ENCODE peak calls at places on chromosomes 16 and 17, in five cellular contexts. A is fibroblast of mammary gland, Y is NCI-H146, S is RPMI7951, N is AG08396. H is an unnamed sample.

GRCh38 chr16:65710107-65710506 is 588.2 kb upstream of the CDH11 start:
- DNase-seq in A (no peak), Y (no peak), S (no peak), N (no peak), H (no peak)

GRCh38 chr17:2874211-2874686 is 78.0 kb downstream of the RAP1GAP2 start:
- DNase-seq in A (no peak), Y (no peak), S (no peak), N (no peak), H (no peak)

GRCh38 chr17:3542410-3543088 is 15.1 kb downstream of the TRPV3 start:
- DNase-seq in A (no peak), Y (no peak), S (no peak), N (no peak), H (no peak)

GRCh38 chr16:18050777-18051176 is 285.8 kb downstream of the NPIPA8 start:
- DNase-seq in A (no peak), Y (no peak), S (no peak), N (no peak), H (no peak)

GRCh38 chr17:56478836-56479447 is 114.6 kb upstream of the NOG start:
- DNase-seq in A (peak), Y (peak), S (peak), N (peak), H (peak)

GRCh38 chr17:79233916-79234551 is 159.4 kb downstream of the ENGASE start:
- DNase-seq in A (no peak), Y (no peak), S (no peak), N (no peak), H (no peak)

GRCh38 chr17:15009087-15009486 is 256.0 kb downstream of the PMP22 start:
- DNase-seq in A (no peak), Y (no peak), S (no peak), N (no peak), H (no peak)

GRCh38 chr16:55292491-55292890 is 31.5 kb upstream of the IRX6 start:
- DNase-seq in A (no peak), Y (no peak), S (no peak), N (no peak), H (no peak)

GRCh38 chr17:46832945-46833839 is 14.7 kb upstream of the WNT3 start:
- DNase-seq in A (peak), Y (no peak), S (peak), N (peak), H (peak)

GRCh38 chr17:6648181-6648580 is 3.2 kb downstream of the MED31 start:
- DNase-seq in A (peak), Y (no peak), S (no peak), N (no peak), H (no peak)

GRCh38 chr17:58285422-58285810 is 4.7 kb upstream of the MPO start:
- DNase-seq in A (peak), Y (no peak), S (no peak), N (no peak), H (peak)

GRCh38 chr16:64311241-64311640 is 810.6 kb downstream of the CDH11 start:
- DNase-seq in A (peak), Y (no peak), S (peak), N (no peak), H (peak)

GRCh38 chr16:48136547-48137360 is 19.0 kb downstream of the ABCC12 start:
- DNase-seq in A (no peak), Y (no peak), S (peak), N (no peak), H (no peak)

GRCh38 chr17:39872700-39873099 is 4.7 kb downstream of the ZPBP2 start:
- DNase-seq in A (peak), Y (no peak), S (no peak), N (no peak), H (peak)

GRCh38 chr17:2710075-2710803 is 1.3 kb downstream of the CLUH start:
- DNase-seq in A (peak), Y (no peak), S (no peak), N (no peak), H (no peak)

GRCh38 chr16:83552193-83552592 is 255.6 kb upstream of the HSBP1 start:
- DNase-seq in A (peak), Y (no peak), S (peak), N (no peak), H (peak)

GRCh38 chr17:34777044-34777443 is 184.2 kb downstream of the CCT6B start:
- DNase-seq in A (no peak), Y (no peak), S (no peak), N (no peak), H (no peak)

GRCh38 chr17:41061969-41062368 is 2.1 kb upstream of the KRTAP2-3 start:
- DNase-seq in A (peak), Y (no peak), S (peak), N (peak), H (peak)

GRCh38 chr16:29900102-29900887 is at the start of gene ASPHD1:
- DNase-seq in A (peak), Y (peak), S (peak), N (peak), H (peak)

GRCh38 chr17:40450175-40450574 is 6.9 kb downstream of the IGFBP4 start:
- DNase-seq in A (peak), Y (peak), S (peak), N (no peak), H (peak)